ENCODE peak calls at places on chromosomes 12 and 14, in four cellular contexts. M is WTC11, I is HepG2, O is GM12878. Z is an unnamed sample.
A peak's percentile ranks its signal among the peaks of the same experiment; 100 is the strongest.

GRCh38 chr12:48356041-48356768 is 5.5 kb upstream of the ZNF641 start:
- DNase-seq in M (no peak), I (peak; percentile 58), O (no peak), Z (no peak)

GRCh38 chr12:84572186-84572585 is 340.4 kb downstream of the SLC6A15 start:
- DNase-seq in M (no peak), I (no peak), O (no peak), Z (no peak)

GRCh38 chr14:75168586-75169335 is 7.7 kb downstream of the TMED10 start:
- DNase-seq in M (no peak), I (no peak), O (no peak), Z (no peak)

GRCh38 chr14:61698216-61698980 is 3.1 kb downstream of the HIF1A start:
- DNase-seq in M (no peak), I (no peak), O (no peak), Z (peak; percentile 5)

GRCh38 chr12:85182699-85183098 is 97.3 kb upstream of the ALX1 start:
- DNase-seq in M (no peak), I (no peak), O (no peak), Z (no peak)

GRCh38 chr14:62209287-62209899 is 447.2 kb downstream of the SNAPC1 start:
- DNase-seq in M (no peak), I (no peak), O (no peak), Z (no peak)

GRCh38 chr12:60266381-60266852 is 670.6 kb downstream of the SLC16A7 start:
- DNase-seq in M (no peak), I (peak; percentile 76), O (no peak), Z (no peak)

GRCh38 chr14:37051153-37051552 is 121.3 kb downstream of the SLC25A21 start:
- DNase-seq in M (no peak), I (no peak), O (no peak), Z (no peak)

GRCh38 chr12:30850684-30851083 is 75.9 kb upstream of the TSPAN11 start:
- DNase-seq in M (peak; percentile 53), I (no peak), O (no peak), Z (no peak)

GRCh38 chr14:36827861-36828260 is 166.2 kb downstream of the PAX9 start:
- DNase-seq in M (no peak), I (no peak), O (no peak), Z (no peak)

GRCh38 chr12:29739279-29739991 is 44.3 kb downstream of the TMTC1 start:
- DNase-seq in M (no peak), I (no peak), O (no peak), Z (no peak)

GRCh38 chr12:132563911-132564310 is 46.5 kb downstream of the LRCOL1 start:
- DNase-seq in M (no peak), I (no peak), O (no peak), Z (no peak)

GRCh38 chr12:93153321-93153720 is 224.2 kb upstream of the EEA1 start:
- DNase-seq in M (no peak), I (no peak), O (no peak), Z (no peak)

GRCh38 chr14:91228112-91229004 is 16.1 kb downstream of the GPR68 start:
- DNase-seq in M (peak; percentile 71), I (no peak), O (peak; percentile 86), Z (peak; percentile 45)

GRCh38 chr14:92982941-92983340 is 60.0 kb downstream of the CHGA start:
- DNase-seq in M (no peak), I (peak; percentile 22), O (no peak), Z (no peak)

GRCh38 chr14:95935228-95935822 is 58.7 kb downstream of the TUNAR start:
- DNase-seq in M (peak; percentile 48), I (peak; percentile 6), O (no peak), Z (peak; percentile 24)

GRCh38 chr12:15446798-15447197 is 124.5 kb downstream of the PTPRO start:
- DNase-seq in M (no peak), I (no peak), O (no peak), Z (no peak)

GRCh38 chr12:94603434-94604068 is 46.8 kb downstream of the TMCC3 start:
- DNase-seq in M (peak; percentile 71), I (peak; percentile 5), O (no peak), Z (peak; percentile 56)

GRCh38 chr14:91038439-91038838 is 22.0 kb downstream of the RPS6KA5 start:
- DNase-seq in M (no peak), I (no peak), O (no peak), Z (peak; percentile 19)

GRCh38 chr14:99578541-99579044 is 25.4 kb downstream of the CCDC85C start:
- DNase-seq in M (no peak), I (no peak), O (no peak), Z (no peak)

GRCh38 chr12:59734371-59734770 is 138.5 kb downstream of the SLC16A7 start:
- DNase-seq in M (peak; percentile 18), I (no peak), O (no peak), Z (no peak)

GRCh38 chr12:107145397-107145796 is 52.0 kb upstream of the CRY1 start:
- DNase-seq in M (no peak), I (no peak), O (no peak), Z (no peak)

GRCh38 chr12:103933237-103933636 is 3.0 kb downstream of the HSP90B1 start:
- DNase-seq in M (no peak), I (no peak), O (no peak), Z (no peak)

GRCh38 chr12:16135323-16135722 is 142.2 kb downstream of the SLC15A5 start:
- DNase-seq in M (no peak), I (peak; percentile 4), O (no peak), Z (no peak)

GRCh38 chr14:51574009-51574408 is 77.7 kb upstream of the FRMD6 start:
- DNase-seq in M (no peak), I (no peak), O (no peak), Z (no peak)

GRCh38 chr12:127681151-127681754 is 585.7 kb upstream of the TMEM132C start:
- DNase-seq in M (no peak), I (no peak), O (no peak), Z (no peak)

GRCh38 chr12:115522010-115522409 is 755.5 kb downstream of the MED13L start:
- DNase-seq in M (no peak), I (no peak), O (peak; percentile 30), Z (no peak)

GRCh38 chr12:5807538-5808219 is 137.4 kb downstream of the ANO2 start:
- DNase-seq in M (no peak), I (no peak), O (no peak), Z (no peak)

GRCh38 chr12:67705394-67706370 is 57.1 kb downstream of the DYRK2 start:
- DNase-seq in M (no peak), I (no peak), O (no peak), Z (no peak)

GRCh38 chr12:113261847-113262470 is 40.7 kb downstream of the TPCN1 start:
- DNase-seq in M (no peak), I (no peak), O (peak; percentile 11), Z (no peak)

GRCh38 chr14:105385698-105386365 is 12.5 kb upstream of the TEX22 start:
- DNase-seq in M (no peak), I (no peak), O (no peak), Z (no peak)

GRCh38 chr12:65881965-65882413 is 57.7 kb downstream of the HMGA2 start:
- DNase-seq in M (peak; percentile 25), I (no peak), O (no peak), Z (no peak)

GRCh38 chr12:131948166-131948712 is 1.5 kb upstream of the EP400 start:
- DNase-seq in M (no peak), I (no peak), O (no peak), Z (no peak)

GRCh38 chr12:121283841-121284240 is 12.7 kb downstream of the CAMKK2 start:
- DNase-seq in M (no peak), I (no peak), O (no peak), Z (no peak)

DNA sequence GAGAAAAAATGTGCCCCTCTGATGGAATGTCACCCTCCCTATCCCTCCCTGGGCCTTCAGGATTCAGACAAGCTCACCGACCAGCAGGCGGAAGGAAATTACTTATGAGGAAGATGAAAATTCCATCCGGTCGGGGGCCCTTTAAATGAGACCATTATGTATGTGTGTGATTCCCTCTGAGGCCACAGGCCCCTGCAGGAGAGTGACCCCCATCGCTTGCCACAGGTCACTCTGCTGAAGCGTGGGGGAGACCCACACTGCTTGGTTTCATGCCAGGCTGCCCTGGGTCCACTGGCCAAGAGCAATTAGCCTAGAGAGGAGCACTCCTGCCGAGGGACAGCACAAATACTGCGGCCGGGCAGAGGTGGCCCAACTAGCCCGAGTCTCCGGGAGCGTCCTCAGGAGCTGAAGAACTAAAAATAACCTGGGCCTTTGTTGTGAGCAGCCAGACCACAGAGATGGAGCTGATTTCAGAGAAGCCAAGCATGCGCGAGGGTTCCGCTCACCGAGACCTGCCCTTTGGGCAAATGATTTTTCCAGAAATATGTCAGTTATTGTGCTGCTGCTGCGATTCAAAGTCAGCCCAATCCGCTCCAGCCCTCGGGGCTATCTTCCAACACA is 276.4 kb downstream of the DPF3 start:
- DNase-seq in M (no peak), I (no peak), O (no peak), Z (no peak)
- TF ChIP-seq TCF7 in M (no peak), I (no peak), O (no peak), Z (no peak)

DNA sequence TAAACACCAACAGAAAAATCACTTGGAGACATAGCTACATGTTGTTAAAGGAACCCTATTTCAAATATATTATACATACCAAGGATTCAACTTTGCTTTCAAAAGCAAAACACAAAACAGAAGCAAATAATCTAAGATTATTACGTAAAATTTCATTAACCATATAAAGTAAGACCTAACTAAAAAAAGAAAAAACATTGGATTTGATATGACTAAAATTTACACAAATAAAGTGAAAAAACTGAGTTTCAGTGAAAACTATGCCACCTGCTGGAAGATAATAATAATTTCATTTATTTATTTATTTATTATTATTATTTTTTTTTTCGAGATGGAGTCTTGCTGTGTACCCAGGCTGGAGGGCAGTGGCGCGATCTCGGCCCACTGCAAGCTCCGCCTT is 45.2 kb downstream of the WDHD1 start:
- DNase-seq in M (no peak), I (no peak), O (no peak), Z (no peak)
- TF ChIP-seq TCF7 in M (no peak), I (no peak), O (no peak), Z (no peak)

DNA sequence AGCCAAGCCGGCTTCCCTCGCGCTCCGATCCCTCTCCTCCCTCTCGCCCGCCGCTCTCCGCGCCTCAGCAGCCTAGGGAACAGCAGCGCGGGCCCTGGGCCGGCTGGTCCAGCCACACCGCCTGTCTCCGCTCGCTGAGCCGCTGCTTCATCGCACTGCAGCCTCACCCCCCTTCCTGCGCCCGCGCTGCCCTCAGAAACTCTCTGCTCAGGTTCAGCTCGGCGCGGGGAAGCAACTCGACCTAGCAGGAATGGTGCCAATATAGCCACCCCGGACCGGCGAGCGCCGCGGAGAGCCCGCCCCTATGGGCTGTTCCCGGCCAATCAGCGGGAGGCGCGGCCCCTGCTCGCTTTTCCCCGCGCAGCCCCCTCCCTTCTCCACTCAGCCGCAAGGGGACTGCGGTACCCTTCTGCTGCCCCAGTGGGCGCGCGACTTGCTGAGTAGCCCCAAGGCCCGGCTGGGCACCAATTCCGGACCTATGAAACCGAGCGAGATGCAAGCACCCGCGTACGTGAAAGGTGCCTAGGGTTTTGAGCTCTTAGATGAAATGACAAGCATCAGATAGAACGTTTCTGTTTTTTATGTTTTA is at the start of gene ADAMTS20:
- DNase-seq in M (peak; percentile 92), I (no peak), O (no peak), Z (peak; percentile 41)
- TF ChIP-seq TCF7 in M (no peak), I (no peak), O (no peak), Z (no peak)

DNA sequence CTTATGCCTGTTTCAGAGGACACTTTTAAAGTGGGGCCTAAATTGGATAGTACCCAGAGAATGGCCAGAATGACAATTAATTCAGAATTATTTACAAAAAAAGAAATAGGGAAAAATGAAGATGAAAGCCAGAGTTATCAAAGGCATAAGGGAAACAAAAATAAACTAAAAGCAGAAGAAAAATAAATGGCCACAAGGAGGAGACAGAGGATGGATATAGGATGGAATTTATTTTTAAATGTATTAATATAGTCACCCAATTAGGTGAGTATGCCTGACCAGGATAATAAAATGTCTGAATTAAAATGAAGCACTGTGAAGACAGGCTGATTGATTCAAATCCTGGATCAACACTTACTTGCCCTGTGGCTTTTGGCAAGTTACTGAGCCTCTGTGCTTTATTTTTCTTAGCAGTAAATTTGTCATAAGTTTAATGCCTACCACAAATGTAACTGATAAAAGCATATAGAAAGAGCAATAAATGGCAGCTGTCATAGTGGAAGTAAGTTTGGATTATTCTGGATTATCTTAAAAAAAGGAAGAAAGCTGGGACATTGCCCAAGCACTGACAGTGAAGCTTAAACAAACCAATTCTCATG is 3.4 kb downstream of the CLEC9A start:
- DNase-seq in M (no peak), I (no peak), O (no peak), Z (no peak)
- TF ChIP-seq TCF7 in M (no peak), I (no peak), O (no peak), Z (no peak)